ENCODE peak calls at places on chromosomes 2 and 18, in five cellular contexts. N is brain pericyte; A is effector CD4-positive, alpha-beta T cell; Y is midbrain; U is globus pallidus. Z is an unnamed sample.

GRCh38 chr2:65300772-65301711 is 73.4 kb downstream of the ACTR2 start:
- DNase-seq in Y (peak), N (peak), U (peak), A (peak), Z (peak)

GRCh38 chr2:169107645-169108044 is 38.3 kb downstream of the DHRS9 start:
- DNase-seq in A (peak), U (no peak), N (no peak), Y (no peak), Z (no peak)

GRCh38 chr2:217792611-217793527 is 209.9 kb downstream of the TNS1 start:
- DNase-seq in Y (no peak), A (no peak), N (no peak), U (no peak), Z (peak)

GRCh38 chr2:172552547-172553291 is 3.2 kb upstream of the PDK1 start:
- DNase-seq in U (no peak), N (no peak), A (no peak), Y (no peak), Z (peak)

GRCh38 chr2:179049546-179050311 is at the start of gene CCDC141:
- DNase-seq in Y (no peak), N (no peak), U (no peak), A (no peak), Z (no peak)

GRCh38 chr2:24111407-24111861 is 11.7 kb downstream of the PFN4 start:
- DNase-seq in A (no peak), Y (no peak), U (no peak), N (no peak), Z (no peak)

GRCh38 chr2:23385748-23386421 is 906 bp downstream of the KLHL29 start:
- DNase-seq in A (no peak), U (no peak), N (no peak), Y (no peak), Z (peak)

GRCh38 chr2:195820373-195820772 is 163.3 kb downstream of the SLC39A10 start:
- DNase-seq in Y (no peak), U (no peak), N (no peak), A (no peak), Z (no peak)

GRCh38 chr2:66134113-66134730 is 300.7 kb upstream of the MEIS1 start:
- DNase-seq in U (no peak), A (no peak), Y (no peak), N (no peak), Z (no peak)

GRCh38 chr18:57943723-57944122 is 100.3 kb upstream of the NEDD4L start:
- DNase-seq in Y (no peak), N (peak), U (no peak), A (no peak), Z (no peak)

GRCh38 chr18:10400534-10400933 is 53.9 kb upstream of the APCDD1 start:
- DNase-seq in A (no peak), U (no peak), N (no peak), Y (no peak), Z (no peak)

GRCh38 chr2:28974252-28974651 is 6.8 kb upstream of the TOGARAM2 start:
- DNase-seq in Y (no peak), N (no peak), A (no peak), U (no peak), Z (no peak)

GRCh38 chr2:13515254-13515653 is 798.5 kb downstream of the TRIB2 start:
- DNase-seq in Y (no peak), U (no peak), N (no peak), A (no peak), Z (no peak)

GRCh38 chr2:159267926-159268325 is 18.6 kb downstream of the WDSUB1 start:
- DNase-seq in U (no peak), Y (no peak), A (no peak), N (no peak), Z (no peak)

GRCh38 chr2:169109502-169110409 is 40.4 kb downstream of the DHRS9 start:
- DNase-seq in Y (peak), U (peak), A (peak), N (peak), Z (peak)

GRCh38 chr2:48749820-48750739 is 5.4 kb downstream of the LHCGR start:
- DNase-seq in A (no peak), Y (no peak), U (no peak), N (no peak), Z (no peak)

GRCh38 chr2:71858056-71858455 is 289.6 kb downstream of the CYP26B1 start:
- DNase-seq in A (no peak), Y (no peak), N (no peak), U (no peak), Z (no peak)

GRCh38 chr2:222779145-222779832 is 81.5 kb upstream of the ACSL3 start:
- DNase-seq in Y (no peak), A (no peak), N (no peak), U (no peak), Z (no peak)

GRCh38 chr2:165474621-165475269 is 5.2 kb downstream of the CSRNP3 start:
- DNase-seq in A (no peak), U (no peak), Y (no peak), N (no peak), Z (no peak)

GRCh38 chr2:126843046-126843445 is 55.6 kb upstream of the TEX51 start:
- DNase-seq in Y (no peak), N (no peak), A (no peak), U (no peak), Z (no peak)

GRCh38 chr2:84865181-84865783 is 15.6 kb downstream of the TRABD2A start:
- DNase-seq in Y (peak), U (no peak), A (no peak), N (no peak), Z (no peak)